ENCODE peak calls at places on chromosomes 13 and 19, in eight cellular contexts. H is suprapubic skin, T is stomach, M is HepG2, X is ovary, S is esophagus muscularis mucosa, V is A549, D is H1. W is an unnamed sample.

GRCh38 chr13:20118268-20119140 is 42.3 kb downstream of the GJA3 start:
- DNase-seq in H (no peak), T (peak; percentile 74), M (no peak), X (peak; percentile 71), S (no peak), V (peak; percentile 68), D (no peak), W (peak; percentile 10)

GRCh38 chr13:52070929-52071523 is 46.5 kb downstream of the UTP14C start:
- DNase-seq in H (no peak), T (no peak), M (peak; percentile 54), X (no peak), S (no peak), V (no peak), D (no peak), W (no peak)

GRCh38 chr13:44244288-44244687 is 129.3 kb upstream of the SERP2 start:
- DNase-seq in H (no peak), T (no peak), M (no peak), X (no peak), S (no peak), V (no peak), D (no peak), W (no peak)

GRCh38 chr13:98540476-98540875 is 36.4 kb downstream of the STK24 start:
- DNase-seq in H (no peak), T (no peak), M (no peak), X (no peak), S (no peak), V (no peak), D (no peak), W (no peak)

GRCh38 chr13:60066206-60066605 is 97.5 kb downstream of the DIAPH3 start:
- DNase-seq in H (no peak), T (no peak), M (no peak), X (no peak), S (no peak), V (peak; percentile 10), D (no peak), W (no peak)

GRCh38 chr19:48992571-48993174 is 436 bp downstream of the GYS1 start:
- DNase-seq in H (peak; percentile 81), T (no peak), M (no peak), X (no peak), S (no peak), V (no peak), D (no peak), W (no peak)

GRCh38 chr13:41492432-41493267 is 35.3 kb downstream of the RGCC start:
- DNase-seq in H (no peak), T (no peak), M (no peak), X (no peak), S (peak; percentile 70), V (no peak), D (no peak), W (no peak)

GRCh38 chr13:44068169-44068568 is 188.5 kb downstream of the LACC1 start:
- DNase-seq in H (no peak), T (no peak), M (no peak), X (no peak), S (no peak), V (no peak), D (no peak), W (no peak)

GRCh38 chr13:108922108-108922507 is 292.7 kb downstream of the MYO16 start:
- DNase-seq in H (no peak), T (peak; percentile 36), M (no peak), X (no peak), S (no peak), V (no peak), D (no peak), W (no peak)

DNA sequence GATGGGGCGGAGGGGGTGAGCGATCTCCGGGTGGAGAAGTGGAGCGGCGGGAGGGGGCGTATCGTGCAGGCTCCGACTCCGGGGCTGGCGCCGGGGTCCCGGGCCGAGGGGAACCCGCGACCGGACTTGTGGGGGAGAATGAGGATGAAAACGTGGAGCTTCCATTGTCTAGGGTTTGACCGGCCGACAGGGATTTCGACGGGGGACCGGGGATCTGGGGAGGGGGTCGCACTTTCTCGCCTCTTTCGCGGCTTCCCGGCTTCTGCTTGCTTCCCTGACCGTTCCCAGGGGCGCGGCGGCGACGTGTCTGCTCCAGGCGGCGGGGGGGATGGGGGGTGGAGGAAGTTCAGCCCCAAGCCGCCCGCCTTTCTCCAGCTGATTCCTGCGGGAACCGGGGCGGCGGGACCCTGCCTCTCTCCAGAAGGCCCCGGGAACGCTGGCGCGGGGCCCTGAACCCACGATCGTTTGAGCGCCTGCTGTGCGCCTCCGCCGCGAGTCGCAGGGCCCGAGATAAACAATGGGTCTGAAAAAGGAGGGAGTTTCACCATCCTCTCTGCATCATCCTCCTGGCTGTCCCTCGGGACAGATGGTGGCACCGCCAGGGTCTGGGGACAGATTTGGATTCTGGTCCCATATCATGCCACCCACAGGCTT is 790 bp downstream of the TPM4 start:
- DNase-seq in H (peak; percentile 80), T (peak; percentile 55), M (no peak), X (peak; percentile 50), S (peak; percentile 91), V (no peak), D (no peak), W (peak; percentile 64)
- TF ChIP-seq POLR2A in H (no peak), T (no peak), M (peak; percentile 22), X (no peak), S (no peak), V (no peak), D (peak; percentile 89), W (no peak)

GRCh38 chr13:39397221-39397620 is 205.8 kb downstream of the LHFPL6 start:
- DNase-seq in H (no peak), T (no peak), M (no peak), X (no peak), S (no peak), V (no peak), D (no peak), W (no peak)
- H3K27ac ChIP-seq in H (no peak overlapping the region), T (no peak overlapping the region), M (no peak overlapping the region), X (no peak overlapping the region), S (peak overlapping the region; percentile 57), V (no peak overlapping the region), D (no peak overlapping the region), W (peak overlapping the region; percentile 52)

DNA sequence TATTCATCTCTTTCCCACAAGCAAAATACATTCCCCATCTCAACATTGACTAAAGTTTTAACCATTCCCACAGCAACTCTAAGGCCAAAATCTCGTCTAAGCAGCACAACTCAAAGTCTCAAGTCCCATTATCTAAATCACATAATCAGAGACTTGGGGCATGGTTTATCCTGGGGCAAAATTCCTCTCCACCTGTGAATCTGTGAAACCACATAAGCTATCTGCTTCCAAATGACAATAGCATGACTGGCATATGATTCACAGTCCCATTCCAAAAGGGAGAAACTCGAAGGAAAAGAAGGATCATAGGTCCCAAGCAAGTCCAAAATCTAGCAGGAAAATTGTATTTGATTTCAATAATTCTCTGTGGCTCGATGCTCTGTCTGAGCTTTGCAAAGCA is 73.0 kb downstream of the ANKRD10 start:
- DNase-seq in H (no peak), T (no peak), M (no peak), X (no peak), S (no peak), V (no peak), D (no peak), W (no peak)
- TF ChIP-seq EP300 in H (no peak), T (no peak), M (no peak), X (no peak), S (no peak), V (no peak), D (no peak), W (no peak)

DNA sequence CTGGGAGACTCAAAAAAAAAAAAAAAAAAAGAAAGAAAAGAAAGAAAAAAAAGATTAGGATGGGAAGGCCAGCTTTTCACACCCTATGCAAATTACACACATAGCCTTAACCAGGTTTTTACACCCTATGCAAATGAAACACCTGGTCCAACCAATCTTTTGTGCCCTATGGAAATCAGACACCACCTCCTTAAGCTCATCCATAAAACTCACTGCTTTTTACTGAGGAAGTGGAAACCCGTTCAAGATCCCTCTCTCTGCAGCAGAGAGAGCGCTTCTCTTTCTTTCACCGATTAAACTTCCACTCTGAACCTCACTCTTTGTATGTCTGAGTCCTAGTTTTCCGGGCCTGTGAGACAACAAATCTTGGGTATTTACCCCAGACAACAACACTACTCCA is 25.3 kb upstream of the HOMER3 start:
- DNase-seq in H (no peak), T (no peak), M (no peak), X (no peak), S (no peak), V (no peak), D (no peak), W (no peak)
- TF ChIP-seq POLR2A in H (no peak), T (no peak), M (no peak), X (no peak), S (no peak), V (no peak), D (no peak), W (no peak)

GRCh38 chr19:6564393-6564792 is 26.6 kb downstream of the CD70 start:
- DNase-seq in H (no peak), T (no peak), M (peak; percentile 18), X (no peak), S (no peak), V (peak; percentile 33), D (no peak), W (no peak)

GRCh38 chr19:6568816-6569215 is 22.1 kb downstream of the CD70 start:
- DNase-seq in H (no peak), T (no peak), M (no peak), X (no peak), S (no peak), V (no peak), D (no peak), W (no peak)

GRCh38 chr19:6571167-6571566 is 19.8 kb downstream of the CD70 start:
- DNase-seq in H (no peak), T (no peak), M (no peak), X (no peak), S (no peak), V (no peak), D (no peak), W (no peak)

GRCh38 chr19:6570754-6571153 is 20.2 kb downstream of the CD70 start:
- DNase-seq in H (no peak), T (no peak), M (no peak), X (no peak), S (no peak), V (no peak), D (no peak), W (no peak)

DNA sequence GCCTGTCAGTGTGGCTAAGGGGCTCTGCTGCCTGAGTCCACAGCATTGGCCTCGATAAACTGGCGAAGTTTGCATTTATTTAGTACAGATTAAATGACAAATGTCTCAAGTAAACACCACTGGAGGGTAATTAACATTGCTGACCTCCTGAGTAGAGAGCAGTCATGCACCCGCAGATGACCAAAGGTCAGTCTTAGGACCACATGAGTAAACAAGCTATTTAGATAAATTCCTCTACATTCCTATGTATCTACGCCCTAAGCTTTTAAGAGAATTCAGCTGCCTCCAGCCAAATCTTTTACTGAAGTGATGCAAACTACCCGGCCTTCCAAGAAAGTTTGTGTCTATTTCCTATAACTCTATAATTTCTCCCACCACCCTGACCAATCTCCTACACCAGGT is 22.9 kb downstream of the CD70 start:
- DNase-seq in H (no peak), T (no peak), M (peak; percentile 29), X (no peak), S (no peak), V (peak; percentile 59), D (no peak), W (no peak)
- H3K27ac ChIP-seq in H (no peak overlapping the region), T (no peak overlapping the region), M (no peak overlapping the region), X (no peak overlapping the region), S (no peak overlapping the region), V (peak overlapping the region; percentile 50), D (no peak overlapping the region), W (no peak overlapping the region)

W was measured in tibial nerve.